ENCODE peak calls at places on chromosomes 12 and 14, in eight cellular contexts. N, G, I, W, H, C, U and B are unnamed samples.

GRCh38 chr12:74770552-74770951 is 232.9 kb downstream of the ATXN7L3B start:
- DNase-seq in G (no peak), N (peak; percentile 18), U (no peak), C (no peak), W (no peak), I (no peak), H (no peak), B (no peak)

GRCh38 chr12:27894309-27894708 is 78.2 kb downstream of the PTHLH start:
- DNase-seq in H (no peak), G (no peak), U (no peak), C (no peak), N (no peak), I (no peak), W (no peak), B (no peak)

GRCh38 chr12:40013847-40014246 is 92.0 kb downstream of the SLC2A13 start:
- DNase-seq in N (no peak), U (no peak), I (no peak), W (no peak), G (peak; percentile 12), C (no peak), H (no peak), B (no peak)

GRCh38 chr12:96623818-96624217 is 134.4 kb downstream of the CFAP54 start:
- DNase-seq in H (no peak), C (no peak), I (no peak), G (no peak), U (no peak), W (no peak), N (no peak), B (no peak)

GRCh38 chr12:67742461-67742860 is 93.9 kb downstream of the DYRK2 start:
- DNase-seq in U (no peak), W (peak; percentile 55), C (no peak), I (no peak), H (no peak), N (peak; percentile 44), G (no peak), B (peak; percentile 21)

GRCh38 chr12:93366427-93366826 is 11.3 kb upstream of the NUDT4 start:
- DNase-seq in H (no peak), G (no peak), C (no peak), N (no peak), W (no peak), U (no peak), I (no peak), B (no peak)

GRCh38 chr12:107349008-107349747 is 255.8 kb upstream of the CRY1 start:
- DNase-seq in W (peak; percentile 91), C (peak; percentile 87), N (peak; percentile 96), I (no peak), H (peak; percentile 65), G (peak; percentile 90), U (no peak), B (peak; percentile 61)

GRCh38 chr14:36747411-36748184 is 85.9 kb downstream of the PAX9 start:
- DNase-seq in N (no peak), U (no peak), H (no peak), I (peak; percentile 25), W (no peak), C (no peak), G (peak; percentile 42), B (peak; percentile 63)

GRCh38 chr12:105681341-105681740 is 350.9 kb downstream of the C12orf75 start:
- DNase-seq in C (no peak), H (no peak), W (no peak), N (no peak), U (no peak), I (no peak), G (no peak), B (no peak)

GRCh38 chr14:75985618-75986438 is at the start of gene IFT43:
- DNase-seq in C (peak; percentile 93), N (peak; percentile 74), W (peak; percentile 74), H (peak; percentile 90), I (peak; percentile 76), G (peak; percentile 93), U (peak; percentile 84), B (peak; percentile 90)

GRCh38 chr14:99768381-99768780 is 24.8 kb upstream of the EML1 start:
- DNase-seq in H (no peak), N (peak; percentile 33), I (no peak), U (no peak), G (peak; percentile 65), C (no peak), W (no peak), B (no peak)

GRCh38 chr14:53808042-53808441 is 148.6 kb downstream of the BMP4 start:
- DNase-seq in I (no peak), G (no peak), W (no peak), C (no peak), U (no peak), N (no peak), H (no peak), B (no peak)

GRCh38 chr12:321606-322326 is 59.1 kb upstream of the SLC6A13 start:
- DNase-seq in N (no peak), C (peak; percentile 5), H (peak; percentile 31), I (peak; percentile 7), W (no peak), U (no peak), G (peak; percentile 22), B (no peak)

GRCh38 chr14:93986972-93987371 is 10.1 kb upstream of the CCDC197 start:
- DNase-seq in H (no peak), C (peak; percentile 31), G (no peak), I (no peak), U (no peak), N (no peak), W (no peak), B (no peak)

GRCh38 chr14:59570122-59570521 is 6.5 kb downstream of the CCDC175 start:
- DNase-seq in N (no peak), I (no peak), H (peak; percentile 19), C (no peak), G (no peak), U (no peak), W (no peak), B (no peak)

GRCh38 chr14:54348001-54348611 is 48.7 kb upstream of the CDKN3 start:
- DNase-seq in G (peak; percentile 65), C (no peak), U (no peak), H (peak; percentile 85), N (no peak), I (peak; percentile 71), W (peak; percentile 47), B (peak; percentile 88)

GRCh38 chr14:68822132-68822651 is 29.3 kb upstream of the ZFP36L1 start:
- DNase-seq in U (no peak), H (no peak), I (peak; percentile 75), C (no peak), W (no peak), G (no peak), N (no peak), B (no peak)

GRCh38 chr12:34292736-34293625 is 270.7 kb downstream of the ALG10 start:
- DNase-seq in U (no peak), I (no peak), G (no peak), N (no peak), C (peak; percentile 37), W (no peak), H (no peak), B (peak; percentile 33)

GRCh38 chr12:91651728-91652127 is 469.1 kb upstream of the DCN start:
- DNase-seq in H (no peak), W (no peak), C (no peak), I (no peak), G (no peak), N (no peak), U (no peak), B (no peak)

GRCh38 chr14:105087308-105087962 is 22.2 kb upstream of the GPR132 start:
- DNase-seq in N (peak; percentile 78), G (peak; percentile 86), H (peak; percentile 81), I (no peak), U (peak; percentile 40), C (peak; percentile 71), W (peak; percentile 56), B (peak; percentile 63)

GRCh38 chr12:41981758-41982157 is 162.9 kb downstream of the GXYLT1 start:
- DNase-seq in W (peak; percentile 10), N (peak; percentile 70), H (no peak), C (no peak), U (no peak), G (peak; percentile 36), I (no peak), B (no peak)

GRCh38 chr14:101025656-101026055 is 122.1 kb upstream of the RTL1 start:
- DNase-seq in W (no peak), G (no peak), I (no peak), N (no peak), U (no peak), C (no peak), H (no peak), B (no peak)
- H4K20me1 ChIP-seq in W (peaks cover 82% of the 10 kb centered on the region), G (no peaks in the 10 kb centered on the region), I (no peaks in the 10 kb centered on the region), N (no peaks in the 10 kb centered on the region), U (no peaks in the 10 kb centered on the region), C (no peaks in the 10 kb centered on the region), H (no peaks in the 10 kb centered on the region), B (no peaks in the 10 kb centered on the region)

GRCh38 chr14:89251066-89251465 is 166.0 kb downstream of the FOXN3 start:
- DNase-seq in H (no peak), G (peak; percentile 21), C (no peak), U (peak; percentile 42), N (peak; percentile 56), W (peak; percentile 27), I (no peak), B (peak; percentile 52)

GRCh38 chr14:89247457-89248122 is 169.4 kb downstream of the FOXN3 start:
- DNase-seq in C (no peak), H (no peak), G (no peak), I (no peak), U (no peak), W (no peak), N (no peak), B (no peak)

GRCh38 chr14:89249296-89249565 is 167.8 kb downstream of the FOXN3 start:
- DNase-seq in C (no peak), H (peak; percentile 49), I (no peak), W (peak; percentile 18), G (no peak), U (peak; percentile 39), N (peak; percentile 19), B (peak; percentile 60)

GRCh38 chr14:89248430-89249295 is 168.4 kb downstream of the FOXN3 start:
- DNase-seq in H (no peak), C (no peak), U (no peak), I (no peak), N (no peak), W (no peak), G (no peak), B (no peak)

DNA sequence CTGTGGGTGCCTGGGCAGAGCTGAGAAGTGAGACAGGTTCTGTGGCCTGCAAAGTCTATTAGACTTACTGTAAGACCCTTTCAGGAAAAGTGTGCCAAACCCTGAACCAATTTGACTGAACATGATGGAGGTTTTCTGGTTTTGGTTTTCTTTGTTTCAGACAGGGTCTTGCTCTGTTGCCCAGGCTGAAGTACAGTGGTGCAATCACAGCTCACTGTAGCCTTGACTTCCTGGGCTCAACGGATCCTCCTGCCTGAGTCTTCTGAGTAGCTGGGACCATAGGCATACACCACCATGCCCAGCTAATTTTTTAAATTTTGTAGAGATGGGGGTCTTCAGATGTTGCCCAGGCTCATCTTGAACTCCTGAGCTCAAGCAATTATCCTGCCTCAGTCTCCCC is 167.1 kb downstream of the FOXN3 start:
- DNase-seq in I (no peak), H (no peak), C (no peak), G (no peak), U (no peak), W (no peak), N (no peak), B (no peak)
- H4K20me1 ChIP-seq in I (no peaks in the 10 kb centered on the region), H (peaks cover 4% of the 10 kb centered on the region), C (no peaks in the 10 kb centered on the region), G (no peaks in the 10 kb centered on the region), U (peaks cover 2% of the 10 kb centered on the region), W (peaks cover 30% of the 10 kb centered on the region), N (no peaks in the 10 kb centered on the region), B (peaks cover 36% of the 10 kb centered on the region)

GRCh38 chr12:116121453-116121871 is 156.0 kb downstream of the MED13L start:
- DNase-seq in I (no peak), N (peak; percentile 50), G (peak; percentile 65), C (no peak), U (no peak), W (peak; percentile 60), H (no peak), B (no peak)
- H4K20me1 ChIP-seq in I (peaks cover 33% of the 10 kb centered on the region), N (peaks cover 9% of the 10 kb centered on the region), G (peaks cover 29% of the 10 kb centered on the region), C (peaks cover 67% of the 10 kb centered on the region), U (no peaks in the 10 kb centered on the region), W (peaks cover 71% of the 10 kb centered on the region), H (peaks cover 83% of the 10 kb centered on the region), B (peaks cover 20% of the 10 kb centered on the region)

GRCh38 chr12:102962986-102963385 is 5.5 kb downstream of the ASCL1 start:
- DNase-seq in N (no peak), C (no peak), W (no peak), H (no peak), G (no peak), U (no peak), I (no peak), B (no peak)
- H4K20me1 ChIP-seq in N (no peaks in the 10 kb centered on the region), C (no peaks in the 10 kb centered on the region), W (no peaks in the 10 kb centered on the region), H (no peaks in the 10 kb centered on the region), G (no peaks in the 10 kb centered on the region), U (no peaks in the 10 kb centered on the region), I (no peaks in the 10 kb centered on the region), B (peaks cover 28% of the 10 kb centered on the region)